ENCODE peak calls at places on chromosomes 4 and X, in eight cellular contexts. H is hepatocyte, W is K562, G is OCI-LY7, R is SK-N-SH, K is mammary epithelial cell, S is PC-9, F is GM23248. T is an unnamed sample. For H4K20me1, the result is how much of the 10 kb centered on the place peaks cover.

GRCh38 chrX:35919536-35920309 is at the start of gene CFAP47:
- DNase-seq in H (peak), W (no peak), G (no peak), R (peak), K (no peak), S (peak), F (no peak), T (peak)

GRCh38 chr4:35965300-35965699 is 279.0 kb downstream of the ARAP2 start:
- DNase-seq in H (no peak), W (no peak), G (no peak), R (no peak), K (no peak), S (no peak), F (no peak), T (no peak)

GRCh38 chrX:77694491-77694890 is 91.5 kb downstream of the ATRX start:
- DNase-seq in H (no peak), W (no peak), G (no peak), R (no peak), K (no peak), S (no peak), F (no peak), T (no peak)

GRCh38 chr4:16783119-16783518 is 115.3 kb downstream of the LDB2 start:
- DNase-seq in H (peak), W (no peak), G (no peak), R (no peak), K (no peak), S (no peak), F (no peak), T (no peak)

GRCh38 chrX:107826286-107827136 is 845 bp downstream of the MID2 start:
- DNase-seq in H (peak), W (no peak), G (no peak), R (peak), K (peak), S (peak), F (peak), T (peak)

GRCh38 chrX:129777218-129777768 is 2.5 kb upstream of the SASH3 start:
- DNase-seq in H (no peak), W (no peak), G (peak), R (no peak), K (no peak), S (peak), F (no peak), T (peak)

GRCh38 chrX:123475068-123475724 is 257.7 kb downstream of the THOC2 start:
- DNase-seq in H (no peak), W (no peak), G (no peak), R (no peak), K (peak), S (no peak), F (peak), T (no peak)

GRCh38 chrX:103464071-103464773 is 55.1 kb downstream of the RAB40A start:
- DNase-seq in H (peak), W (peak), G (peak), R (peak), K (peak), S (no peak), F (peak), T (peak)

GRCh38 chr4:125705681-125706080 is 390.9 kb downstream of the FAT4 start:
- DNase-seq in H (no peak), W (no peak), G (no peak), R (no peak), K (no peak), S (no peak), F (no peak), T (no peak)

GRCh38 chr4:107034982-107035710 is 967 bp downstream of the DKK2 start:
- DNase-seq in H (peak), W (no peak), G (no peak), R (peak), K (no peak), S (no peak), F (peak), T (no peak)

GRCh38 chrX:27893871-27894270 is 86.1 kb downstream of the MAGEB10 start:
- DNase-seq in H (no peak), W (no peak), G (no peak), R (no peak), K (no peak), S (no peak), F (no peak), T (no peak)

GRCh38 chr4:115537387-115537786 is 424.0 kb upstream of the NDST4 start:
- DNase-seq in H (peak), W (no peak), G (peak), R (no peak), K (no peak), S (no peak), F (peak), T (peak)

GRCh38 chr4:144504853-144505252 is 141.1 kb upstream of the HHIP start:
- DNase-seq in H (no peak), W (no peak), G (no peak), R (no peak), K (no peak), S (no peak), F (no peak), T (no peak)

GRCh38 chr4:176927664-176928063 is 134.9 kb upstream of the VEGFC start:
- DNase-seq in H (peak), W (no peak), G (no peak), R (no peak), K (peak), S (no peak), F (peak), T (no peak)

GRCh38 chr4:110484767-110485166 is 8.8 kb downstream of the ENPEP start:
- DNase-seq in H (peak), W (no peak), G (no peak), R (no peak), K (peak), S (no peak), F (peak), T (no peak)

GRCh38 chr4:117821834-117822233 is 212.5 kb upstream of the NDST3 start:
- DNase-seq in H (no peak), W (no peak), G (no peak), R (no peak), K (no peak), S (no peak), F (no peak), T (no peak)

GRCh38 chr4:71765837-71766236 is 18.0 kb downstream of the GC start:
- DNase-seq in H (no peak), W (no peak), G (no peak), R (no peak), K (no peak), S (no peak), F (peak), T (no peak)

GRCh38 chr4:1164956-1165545 is 7.3 kb downstream of the SPON2 start:
- DNase-seq in H (no peak), W (no peak), G (no peak), R (no peak), K (no peak), S (no peak), F (no peak), T (no peak)

GRCh38 chrX:57134702-57135101 is 2.5 kb downstream of the SPIN2A start:
- DNase-seq in H (no peak), W (no peak), G (no peak), R (no peak), K (peak), S (no peak), F (no peak), T (no peak)

GRCh38 chr4:70996014-70996353 is 2.5 kb downstream of the DCK start:
- DNase-seq in H (no peak), W (no peak), G (peak), R (no peak), K (no peak), S (no peak), F (peak), T (no peak)

GRCh38 chrX:128439159-128439558 is 387.0 kb upstream of the ACTRT1 start:
- DNase-seq in H (no peak), W (no peak), G (no peak), R (no peak), K (no peak), S (no peak), F (no peak), T (no peak)

GRCh38 chr4:155828628-155829027 is 37.4 kb downstream of the ASIC5 start:
- DNase-seq in H (no peak), W (no peak), G (no peak), R (no peak), K (no peak), S (no peak), F (no peak), T (no peak)

GRCh38 chr4:184511156-184511555 is 36.8 kb upstream of the IRF2 start:
- DNase-seq in H (no peak), W (no peak), G (no peak), R (no peak), K (no peak), S (no peak), F (no peak), T (no peak)

GRCh38 chr4:41257257-41257900 is 651 bp downstream of the UCHL1 start:
- DNase-seq in H (peak), W (no peak), G (peak), R (peak), K (no peak), S (peak), F (peak), T (peak)

GRCh38 chrX:154774622-154775021 is 12.0 kb downstream of the DKC1 start:
- DNase-seq in H (no peak), W (no peak), G (no peak), R (no peak), K (no peak), S (no peak), F (no peak), T (no peak)

GRCh38 chrX:129933700-129934099 is 27.7 kb downstream of the UTP14A start:
- DNase-seq in H (peak), W (no peak), G (no peak), R (no peak), K (no peak), S (no peak), F (peak), T (no peak)

GRCh38 chrX:57528670-57529255 is 63.0 kb upstream of the ZXDB start:
- DNase-seq in H (peak), W (no peak), G (peak), R (no peak), K (peak), S (peak), F (peak), T (peak)

GRCh38 chrX:123803331-123803983 is 56.4 kb upstream of the XIAP start:
- DNase-seq in H (peak), W (peak), G (peak), R (peak), K (peak), S (peak), F (peak), T (no peak)

GRCh38 chr4:48109413-48110263 is 24.4 kb downstream of the TXK start:
- DNase-seq in H (peak), W (peak), G (peak), R (peak), K (peak), S (no peak), F (peak), T (peak)

GRCh38 chr4:17687237-17687857 is 72.9 kb downstream of the MED28 start:
- DNase-seq in H (no peak), W (no peak), G (no peak), R (no peak), K (no peak), S (no peak), F (no peak), T (no peak)

GRCh38 chr4:13988347-13989265 is 361.1 kb upstream of the BOD1L1 start:
- DNase-seq in H (peak), W (no peak), G (no peak), R (no peak), K (peak), S (peak), F (peak), T (no peak)

DNA sequence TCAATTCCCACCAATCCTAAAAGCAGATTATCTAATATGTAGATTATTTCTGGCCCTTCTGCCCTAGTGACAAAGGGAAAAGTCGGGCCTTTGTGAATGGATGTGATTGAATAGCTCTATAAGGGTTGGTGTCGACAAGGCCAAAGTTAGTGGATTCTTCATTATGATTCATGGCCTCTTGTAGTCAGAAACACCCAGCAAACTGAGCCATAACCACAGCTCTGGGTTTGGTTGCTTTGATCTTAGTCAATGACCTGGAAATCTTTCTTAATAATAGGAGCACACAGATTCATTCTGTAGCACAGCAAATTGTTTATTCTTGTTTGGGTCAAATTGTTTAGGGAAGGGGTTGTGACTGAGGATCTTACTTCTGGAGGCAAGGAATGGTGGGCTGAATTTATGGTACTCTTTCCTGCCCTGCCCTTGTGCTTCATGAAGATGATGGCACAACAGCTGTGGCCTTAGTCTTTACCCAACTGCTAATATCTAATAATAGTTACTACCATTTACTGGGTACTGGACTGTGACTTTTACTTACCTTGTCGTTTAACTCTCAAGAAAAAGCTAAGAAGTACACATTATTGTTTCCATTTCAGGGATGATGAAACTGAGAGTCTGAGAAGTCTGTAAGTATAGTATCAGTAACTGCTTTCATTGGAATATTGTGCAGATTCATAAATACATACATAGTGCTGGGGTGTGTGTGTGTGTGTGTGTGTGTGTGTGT is 74.0 kb downstream of the AFF2 start:
- DNase-seq in H (no peak), W (no peak), G (peak), R (no peak), K (peak), S (no peak), F (peak), T (no peak)
- H4K20me1 ChIP-seq in H (under half), W (under half), G (under half), R (under half), K (under half), S (under half), F (under half), T (under half)

DNA sequence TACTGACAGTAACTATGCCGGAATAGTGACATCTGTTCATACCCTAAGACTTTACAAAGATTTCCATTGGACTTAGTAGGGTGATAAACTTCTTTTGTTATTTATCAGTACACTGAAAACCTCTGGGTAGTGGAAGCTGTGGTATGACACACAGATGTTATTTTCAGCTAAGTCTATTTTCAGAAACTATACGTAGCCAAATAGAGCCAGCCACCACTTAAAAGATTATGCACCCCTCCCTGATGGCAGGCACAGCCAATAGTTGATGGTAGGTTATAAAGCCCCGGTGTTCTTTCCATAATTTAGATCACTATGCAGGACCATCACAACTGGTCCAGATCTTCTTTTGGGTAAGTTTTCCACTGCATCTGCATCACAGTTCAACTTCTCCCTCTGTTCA is 1603.2 kb upstream of the PABPC4L start:
- DNase-seq in H (no peak), W (no peak), G (no peak), R (no peak), K (no peak), S (no peak), F (no peak), T (no peak)
- H3K4me2 ChIP-seq in H (no peak), W (no peak), G (no peak), R (no peak), K (no peak), S (no peak), F (no peak), T (no peak)

GRCh38 chrX:1462110-1462509 is 9.4 kb upstream of the ASMTL start:
- DNase-seq in H (no peak), W (no peak), G (no peak), R (no peak), K (no peak), S (no peak), F (no peak), T (no peak)
- H4K20me1 ChIP-seq in H (under half), W (under half), G (under half), R (under half), K (under half), S (under half), F (under half), T (under half)

DNA sequence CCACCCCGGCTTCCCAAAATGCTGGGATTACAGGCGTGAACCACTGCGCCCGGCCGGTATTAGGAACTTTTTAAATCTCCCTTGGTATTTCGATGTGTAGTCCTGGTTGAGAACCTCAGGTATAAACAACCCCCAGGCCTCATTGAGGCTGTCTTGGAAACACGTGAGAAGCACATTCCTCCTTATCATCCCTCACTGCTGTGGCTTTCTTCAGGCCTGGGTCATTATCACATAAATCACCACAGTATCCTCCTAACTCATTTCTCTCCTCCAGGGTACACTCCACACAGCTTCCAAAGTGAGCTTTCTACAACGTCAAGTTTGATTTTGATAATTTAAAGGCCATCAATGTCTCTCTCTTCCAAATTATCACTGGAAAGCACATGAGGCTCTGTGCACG is 198.2 kb downstream of the DCHS2 start:
- DNase-seq in H (no peak), W (peak), G (no peak), R (no peak), K (no peak), S (no peak), F (no peak), T (no peak)
- H3K4me2 ChIP-seq in H (no peak), W (no peak), G (no peak), R (no peak), K (no peak), S (no peak), F (no peak), T (no peak)

DNA sequence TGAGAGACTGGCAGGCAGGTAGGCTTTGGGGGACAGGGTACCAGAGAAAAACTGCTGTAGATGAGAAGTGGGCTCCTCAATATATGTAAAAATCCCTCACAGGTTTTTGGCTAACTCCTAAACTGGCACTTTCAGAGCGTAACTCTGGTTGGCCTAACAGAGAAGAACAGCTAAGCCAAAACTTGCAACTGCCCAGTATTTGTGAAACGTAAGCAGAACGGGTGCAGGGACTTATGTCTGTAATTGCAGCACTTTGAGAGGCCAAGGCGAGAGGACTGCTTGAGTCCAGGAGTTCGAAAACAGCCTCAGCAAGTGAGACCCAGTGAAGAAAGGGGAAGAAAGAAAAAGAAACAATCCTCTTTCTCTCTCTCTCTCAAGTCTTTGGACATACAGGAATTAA is 25.0 kb downstream of the EIF4E start:
- DNase-seq in H (no peak), W (no peak), G (no peak), R (no peak), K (no peak), S (no peak), F (no peak), T (no peak)
- H4K20me1 ChIP-seq in H (half or more), W (under half), G (half or more), R (half or more), K (under half), S (half or more), F (under half), T (under half)

GRCh38 chr4:109022941-109023340 is 260.1 kb upstream of the ETNPPL start:
- DNase-seq in H (no peak), W (no peak), G (no peak), R (no peak), K (no peak), S (no peak), F (no peak), T (no peak)

GRCh38 chr4:109026588-109026987 is 263.7 kb upstream of the ETNPPL start:
- DNase-seq in H (no peak), W (no peak), G (no peak), R (no peak), K (no peak), S (no peak), F (no peak), T (no peak)

GRCh38 chr4:109027016-109027500 is 264.2 kb upstream of the ETNPPL start:
- DNase-seq in H (no peak), W (peak), G (no peak), R (no peak), K (no peak), S (no peak), F (no peak), T (no peak)

GRCh38 chr4:109029987-109030386 is 267.1 kb upstream of the ETNPPL start:
- DNase-seq in H (no peak), W (no peak), G (no peak), R (no peak), K (no peak), S (no peak), F (no peak), T (no peak)

DNA sequence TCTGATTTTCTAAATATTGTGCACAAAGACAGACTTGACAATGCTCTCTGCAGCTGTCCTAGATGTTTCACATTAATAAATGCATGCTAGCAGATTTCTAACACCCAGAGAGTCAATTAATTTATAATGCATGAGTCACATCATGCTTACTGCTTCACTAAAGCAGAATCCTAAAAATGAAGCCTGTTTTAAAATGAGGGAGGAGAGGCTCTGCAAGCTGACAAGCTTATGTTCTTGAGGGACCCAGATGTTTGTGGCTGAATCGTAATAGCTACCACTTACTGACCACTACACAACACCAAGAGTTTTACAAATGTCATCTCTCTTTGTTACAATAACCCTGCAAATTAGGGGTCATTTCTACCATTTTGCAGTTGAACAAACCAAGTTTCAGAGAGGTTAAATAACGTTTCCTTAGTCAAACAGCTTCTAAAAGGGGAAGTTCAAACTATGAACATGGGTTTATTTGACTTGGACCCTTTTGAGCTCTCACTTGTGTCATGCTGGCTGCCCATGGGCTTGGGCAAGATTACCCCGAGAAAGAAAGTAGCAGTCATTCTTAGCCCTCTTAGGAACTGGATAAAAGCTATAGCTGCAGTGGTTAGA is 262.7 kb upstream of the ETNPPL start:
- DNase-seq in H (no peak), W (no peak), G (no peak), R (no peak), K (no peak), S (no peak), F (no peak), T (no peak)
- H3K4me2 ChIP-seq in H (no peak), W (peak), G (no peak), R (no peak), K (no peak), S (no peak), F (no peak), T (no peak)

T was measured in MM.1S.